ENCODE peak calls at places on chromosomes 16 and 17, in nine cellular contexts. F, T, Q, X, U, S, D, A and R are unnamed samples.

GRCh38 chr16:253833-254232 is 19.2 kb downstream of the FAM234A start:
- DNase-seq in F (no peak), T (no peak), Q (no peak), X (no peak), U (no peak), S (no peak), D (no peak), A (no peak), R (no peak)

GRCh38 chr16:81879625-81880024 is 100.5 kb downstream of the PLCG2 start:
- DNase-seq in F (no peak), T (no peak), Q (peak), X (no peak), U (no peak), S (peak), D (no peak), A (no peak), R (no peak)

GRCh38 chr17:47277921-47278320 is 24.3 kb downstream of the ITGB3 start:
- DNase-seq in F (no peak), T (no peak), Q (no peak), X (no peak), U (no peak), S (no peak), D (peak), A (no peak), R (no peak)

GRCh38 chr16:3171181-3171854 is 16.7 kb upstream of the OR1F1 start:
- DNase-seq in F (no peak), T (no peak), Q (peak), X (no peak), U (no peak), S (no peak), D (no peak), A (no peak), R (no peak)

GRCh38 chr17:79848370-79848766 is 9.1 kb upstream of the CBX4 start:
- DNase-seq in F (no peak), T (no peak), Q (no peak), X (no peak), U (no peak), S (no peak), D (no peak), A (no peak), R (no peak)

GRCh38 chr17:10737168-10737622 is 7.4 kb upstream of the TMEM220 start:
- DNase-seq in F (peak), T (peak), Q (peak), X (peak), U (no peak), S (peak), D (peak), A (peak), R (no peak)

GRCh38 chr17:1998426-1998784 is 26.7 kb downstream of the RTN4RL1 start:
- DNase-seq in F (no peak), T (no peak), Q (no peak), X (no peak), U (no peak), S (peak), D (no peak), A (no peak), R (no peak)

GRCh38 chr16:29745853-29746345 is at the start of gene C16orf54:
- DNase-seq in F (peak), T (no peak), Q (peak), X (no peak), U (no peak), S (peak), D (no peak), A (no peak), R (no peak)

GRCh38 chr16:81500833-81501521 is 56.4 kb downstream of the CMIP start:
- DNase-seq in F (no peak), T (no peak), Q (no peak), X (peak), U (peak), S (no peak), D (peak), A (peak), R (no peak)

GRCh38 chr16:65235339-65236177 is 113.7 kb upstream of the CDH11 start:
- DNase-seq in F (no peak), T (no peak), Q (no peak), X (no peak), U (no peak), S (peak), D (no peak), A (no peak), R (no peak)

GRCh38 chr17:46167826-46168569 is 25.2 kb downstream of the KANSL1 start:
- DNase-seq in F (no peak), T (no peak), Q (no peak), X (peak), U (peak), S (no peak), D (peak), A (no peak), R (no peak)

GRCh38 chr17:51610834-51611233 is 350.5 kb downstream of the UTP18 start:
- DNase-seq in F (no peak), T (no peak), Q (no peak), X (no peak), U (no peak), S (no peak), D (no peak), A (no peak), R (no peak)
- TF ChIP-seq CTCF in F (no peak), T (no peak), Q (no peak), X (no peak), U (no peak), S (no peak), D (no peak), A (no peak), R (no peak)

DNA sequence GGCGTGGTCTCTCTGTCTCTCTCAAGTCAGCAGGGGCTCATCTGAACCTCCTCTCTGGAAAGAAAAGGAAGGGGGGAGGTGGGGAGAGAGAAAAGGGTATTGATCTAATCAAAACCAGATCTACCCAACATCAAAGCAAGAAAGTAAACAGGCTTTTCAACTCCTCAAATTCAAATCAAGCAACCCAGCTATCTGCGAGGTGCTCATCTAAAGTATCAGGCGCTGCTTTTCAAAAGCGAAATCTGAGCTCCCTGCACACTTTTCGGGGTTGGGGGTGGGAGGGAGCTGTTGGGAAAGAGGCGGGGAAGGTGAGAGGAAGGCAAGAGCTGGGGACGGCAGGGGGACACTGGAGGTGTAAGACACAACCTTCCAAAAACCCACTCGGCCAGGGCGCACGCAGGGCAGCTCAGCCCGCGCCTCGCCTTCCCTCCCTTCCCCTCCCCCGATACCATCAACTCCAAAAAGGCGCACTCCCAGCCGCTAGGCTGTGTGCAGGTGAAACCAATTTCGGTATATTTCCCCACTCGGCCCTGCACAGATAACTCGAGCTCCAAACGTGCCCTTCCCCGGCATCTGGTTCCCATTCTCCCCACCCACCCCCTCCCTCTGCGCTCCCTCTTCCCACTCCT is 2.7 kb downstream of the AXIN2 start:
- DNase-seq in F (no peak), T (no peak), Q (no peak), X (no peak), U (no peak), S (peak), D (no peak), A (no peak), R (no peak)
- H3K4me3 ChIP-seq in F (peak), T (peak), Q (no peak), X (peak), U (peak), S (peak), D (peak), A (no peak), R (peak)

GRCh38 chr16:48155926-48156789 is at the start of gene ABCC12:
- DNase-seq in F (no peak), T (no peak), Q (no peak), X (no peak), U (no peak), S (no peak), D (no peak), A (no peak), R (no peak)
- TF ChIP-seq CTCF in F (no peak), T (no peak), Q (no peak), X (no peak), U (no peak), S (no peak), D (no peak), A (no peak), R (no peak)

DNA sequence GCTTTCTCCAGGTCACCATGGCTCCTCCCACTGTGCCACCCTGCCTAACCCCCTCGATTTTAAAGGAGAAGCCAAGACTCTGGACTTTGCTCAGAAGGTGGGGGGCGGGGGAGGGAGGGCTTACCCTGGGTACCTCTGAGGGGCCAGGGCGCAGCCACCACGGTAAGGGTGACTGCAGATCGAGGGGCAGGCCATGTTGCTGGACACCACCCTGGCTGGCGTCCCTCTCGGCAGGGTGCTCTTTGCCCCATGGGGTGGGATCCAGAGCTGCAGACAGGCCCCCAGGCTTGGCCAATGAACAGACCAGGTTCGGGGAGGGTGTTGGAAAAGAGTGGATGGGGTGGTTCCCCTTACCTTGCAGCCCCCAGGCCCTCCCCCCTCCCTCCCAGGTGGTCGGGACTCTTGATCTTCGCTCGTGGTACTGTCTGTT is 392 bp upstream of the GRB7 start:
- DNase-seq in F (no peak), T (no peak), Q (no peak), X (no peak), U (no peak), S (no peak), D (no peak), A (no peak), R (no peak)
- H3K4me3 ChIP-seq in F (peak), T (peak), Q (no peak), X (no peak), U (no peak), S (peak), D (no peak), A (no peak), R (peak)